ENCODE peak calls at places on chromosomes 1 and 21, in four cellular contexts. U is transverse colon, M is ovary, H is IMR-90. Y is an unnamed sample.

GRCh38 chr1:113370868-113371267 is 19.4 kb upstream of the MAGI3 start:
- DNase-seq in U (no peak), M (no peak), H (no peak), Y (no peak)

GRCh38 chr1:30083800-30084464 is 639.5 kb downstream of the MATN1 start:
- DNase-seq in U (no peak), M (no peak), H (peak), Y (no peak)

GRCh38 chr1:160244209-160244608 is 18.1 kb downstream of the DCAF8 start:
- DNase-seq in U (no peak), M (no peak), H (no peak), Y (no peak)

GRCh38 chr1:55632058-55632457 is 416.9 kb upstream of the USP24 start:
- DNase-seq in U (no peak), M (no peak), H (peak), Y (no peak)

GRCh38 chr1:247681288-247681897 is 1.9 kb upstream of the OR13G1 start:
- DNase-seq in U (peak), M (no peak), H (peak), Y (no peak)

GRCh38 chr1:24226754-24227153 is 39.7 kb upstream of the IFNLR1 start:
- DNase-seq in U (no peak), M (no peak), H (no peak), Y (no peak)

GRCh38 chr1:58884706-58885661 is 101.1 kb upstream of the JUN start:
- DNase-seq in U (peak), M (no peak), H (no peak), Y (no peak)

GRCh38 chr1:14479865-14480264 is 118.6 kb upstream of the KAZN start:
- DNase-seq in U (no peak), M (no peak), H (no peak), Y (no peak)

GRCh38 chr21:42923553-42924432 is 1.6 kb downstream of the ERVH48-1 start:
- DNase-seq in U (peak), M (peak), H (peak), Y (no peak)

GRCh38 chr21:44013380-44014088 is 1.4 kb downstream of the TRAPPC10 start:
- DNase-seq in U (peak), M (no peak), H (peak), Y (no peak)

GRCh38 chr1:31154632-31155215 is 85.0 kb downstream of the NKAIN1 start:
- DNase-seq in U (peak), M (peak), H (peak), Y (peak)

GRCh38 chr1:113949007-113949406 is 19.9 kb downstream of the HIPK1 start:
- DNase-seq in U (no peak), M (no peak), H (no peak), Y (no peak)

GRCh38 chr1:8477199-8477982 is 159.5 kb downstream of the SLC45A1 start:
- DNase-seq in U (no peak), M (no peak), H (peak), Y (no peak)

GRCh38 chr1:165114022-165114888 is 242.3 kb downstream of the LMX1A start:
- DNase-seq in U (peak), M (no peak), H (peak), Y (no peak)

GRCh38 chr1:83747853-83748482 is 251.0 kb downstream of the TTLL7 start:
- DNase-seq in U (no peak), M (no peak), H (no peak), Y (no peak)

GRCh38 chr1:17765444-17766411 is 10.6 kb downstream of the ACTL8 start:
- DNase-seq in U (no peak), M (no peak), H (peak), Y (peak)

GRCh38 chr1:236394905-236395779 is 1.1 kb downstream of the EDARADD start:
- DNase-seq in U (peak), M (peak), H (no peak), Y (peak)

GRCh38 chr1:245561659-245562234 is 407.0 kb downstream of the KIF26B start:
- DNase-seq in U (no peak), M (no peak), H (no peak), Y (no peak)

GRCh38 chr1:8860738-8861516 is 17.6 kb downstream of the ENO1 start:
- DNase-seq in U (no peak), M (no peak), H (no peak), Y (no peak)

GRCh38 chr1:86195281-86195680 is 38.7 kb upstream of the COL24A1 start:
- DNase-seq in U (no peak), M (no peak), H (no peak), Y (no peak)

GRCh38 chr1:41366428-41367101 is 5.3 kb downstream of the FOXO6 start:
- DNase-seq in U (no peak), M (peak), H (no peak), Y (no peak)

GRCh38 chr1:81554534-81554933 is 246.2 kb upstream of the ADGRL2 start:
- DNase-seq in U (no peak), M (no peak), H (no peak), Y (no peak)

GRCh38 chr1:10794724-10795304 is 1.6 kb downstream of the CASZ1 start:
- DNase-seq in U (no peak), M (no peak), H (no peak), Y (peak)

GRCh38 chr1:47416319-47417128 is 439 bp downstream of the FOXE3 start:
- DNase-seq in U (no peak), M (no peak), H (no peak), Y (no peak)

GRCh38 chr1:143691400-143691891 is 280.3 kb downstream of the FAM72C start:
- DNase-seq in U (no peak), M (no peak), H (peak), Y (no peak)

GRCh38 chr1:186982116-186982515 is 153.4 kb downstream of the PLA2G4A start:
- DNase-seq in U (no peak), M (no peak), H (no peak), Y (no peak)

GRCh38 chr1:108881369-108881768 is 4.6 kb downstream of the GPSM2 start:
- DNase-seq in U (no peak), M (no peak), H (peak), Y (no peak)

GRCh38 chr1:218985424-218985823 is 188.3 kb upstream of the LYPLAL1 start:
- DNase-seq in U (no peak), M (no peak), H (no peak), Y (no peak)

GRCh38 chr1:151327903-151328674 is 873 bp upstream of the PI4KB start:
- DNase-seq in U (peak), M (peak), H (no peak), Y (peak)

GRCh38 chr1:77219166-77219887 is at the start of gene PIGK:
- DNase-seq in U (peak), M (peak), H (peak), Y (peak)

GRCh38 chr1:164999135-164999534 is 357.4 kb downstream of the LMX1A start:
- DNase-seq in U (no peak), M (no peak), H (no peak), Y (no peak)

GRCh38 chr1:7062346-7063061 is 277.2 kb downstream of the CAMTA1 start:
- DNase-seq in U (no peak), M (no peak), H (no peak), Y (no peak)

GRCh38 chr1:154326546-154327465 is 1.5 kb downstream of the ATP8B2 start:
- DNase-seq in U (no peak), M (peak), H (peak), Y (peak)

GRCh38 chr21:45294509-45295291 is 7.0 kb upstream of the POFUT2 start:
- DNase-seq in U (peak), M (peak), H (peak), Y (peak)

GRCh38 chr1:172838681-172839313 is 179.9 kb downstream of the FASLG start:
- DNase-seq in U (no peak), M (no peak), H (no peak), Y (no peak)

GRCh38 chr21:15062566-15062965 is 2.2 kb downstream of the NRIP1 start:
- DNase-seq in U (no peak), M (no peak), H (no peak), Y (no peak)
- H3K4me3 ChIP-seq in U (peak), M (peak), H (peak), Y (no peak)

DNA sequence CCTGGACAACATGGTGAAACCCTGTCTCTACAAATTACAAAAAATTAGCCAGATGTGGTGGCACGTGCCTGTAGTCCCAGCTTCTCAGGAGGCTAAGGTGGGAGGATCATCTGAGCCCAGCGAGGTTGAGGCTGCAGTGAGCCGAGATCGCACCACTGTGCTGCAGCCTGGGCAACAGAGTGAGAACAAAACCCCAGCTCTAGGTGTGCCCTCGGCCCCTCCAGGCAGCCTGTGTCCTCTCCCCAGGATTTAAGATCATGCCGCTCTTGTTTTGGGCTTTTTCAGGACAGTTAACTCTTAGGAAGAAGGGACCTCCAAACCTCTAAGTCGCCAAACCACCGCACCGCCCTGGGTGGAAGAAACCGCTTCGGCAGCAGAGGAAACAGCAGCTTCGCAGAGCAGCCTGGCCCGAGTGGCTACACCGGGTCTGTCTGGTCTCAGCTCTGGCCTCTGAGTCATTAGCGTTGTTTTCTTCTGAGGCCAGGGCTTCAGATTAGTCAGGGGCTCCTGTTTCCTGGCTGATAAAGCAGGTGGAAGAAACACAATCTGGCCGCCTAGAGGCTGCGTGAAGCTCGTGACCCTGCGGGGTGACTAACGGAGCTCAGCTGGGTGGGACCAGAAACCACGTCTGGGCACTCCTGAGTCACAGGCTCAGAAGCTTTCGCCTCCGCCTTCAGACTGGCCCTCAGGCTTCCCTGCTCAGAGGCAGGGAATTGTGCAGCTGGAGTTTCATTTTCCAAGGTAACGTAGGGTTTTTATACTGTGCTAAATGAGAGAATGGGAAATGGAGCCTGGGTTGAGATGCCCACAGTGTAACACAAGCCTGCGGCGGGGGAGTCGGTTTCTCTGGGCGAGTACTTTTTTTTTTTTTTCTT is 44.7 kb downstream of the CHAF1B start:
- DNase-seq in U (peak), M (peak), H (peak), Y (peak)
- TF ChIP-seq POLR2A in U (peak), M (peak), H (peak), Y (peak)

GRCh38 chr1:210250665-210250997 is 18.0 kb downstream of the SERTAD4 start:
- DNase-seq in U (peak), M (no peak), H (no peak), Y (peak)
- H3K4me3 ChIP-seq in U (no peak), M (peak), H (no peak), Y (peak)

GRCh38 chr1:15939181-15940109 is 36.5 kb downstream of the ZBTB17 start:
- DNase-seq in U (peak), M (no peak), H (peak), Y (no peak)
- TF ChIP-seq POLR2A in U (no peak), M (no peak), H (peak), Y (no peak)

GRCh38 chr1:38891753-38892152 is 10.4 kb upstream of the GJA9 start:
- DNase-seq in U (no peak), M (no peak), H (peak), Y (no peak)

GRCh38 chr1:38892976-38893375 is 11.6 kb upstream of the GJA9 start:
- DNase-seq in U (no peak), M (no peak), H (no peak), Y (no peak)

GRCh38 chr1:38885092-38885491 is 3.7 kb upstream of the GJA9 start:
- DNase-seq in U (no peak), M (no peak), H (no peak), Y (no peak)

GRCh38 chr1:38888423-38889333 is 7.3 kb upstream of the GJA9 start:
- DNase-seq in U (no peak), M (no peak), H (no peak), Y (no peak)

GRCh38 chr1:38889589-38889988 is 8.2 kb upstream of the GJA9 start:
- DNase-seq in U (no peak), M (no peak), H (no peak), Y (no peak)
- H3K4me3 ChIP-seq in U (no peak), M (no peak), H (no peak), Y (no peak)

DNA sequence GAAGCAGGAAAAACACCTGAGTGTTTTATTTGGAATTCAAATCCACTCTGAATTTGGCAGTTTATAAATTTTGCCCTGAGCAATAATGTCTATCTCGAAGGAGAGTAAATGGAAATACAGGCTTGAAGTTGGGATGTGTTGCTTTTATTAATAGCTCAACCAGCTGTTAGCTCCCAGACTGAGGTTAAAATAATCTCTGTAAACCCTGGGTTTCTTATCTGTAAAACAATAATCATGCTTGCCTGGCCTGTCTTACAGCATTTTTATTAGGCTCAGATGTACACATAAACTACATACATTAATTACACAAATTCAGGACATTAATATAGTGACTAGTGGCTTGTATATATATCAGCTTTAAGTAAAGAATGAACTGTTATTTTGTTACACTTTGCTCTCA is 148.5 kb downstream of the GALNT2 start:
- DNase-seq in U (no peak), M (no peak), H (no peak), Y (no peak)
- TF ChIP-seq POLR2A in U (no peak), M (no peak), H (no peak), Y (no peak)

GRCh38 chr1:198657550-198658064 is 18.8 kb downstream of the PTPRC start:
- DNase-seq in U (no peak), M (no peak), H (peak), Y (no peak)
- H3K4me3 ChIP-seq in U (no peak), M (no peak), H (no peak), Y (no peak)

DNA sequence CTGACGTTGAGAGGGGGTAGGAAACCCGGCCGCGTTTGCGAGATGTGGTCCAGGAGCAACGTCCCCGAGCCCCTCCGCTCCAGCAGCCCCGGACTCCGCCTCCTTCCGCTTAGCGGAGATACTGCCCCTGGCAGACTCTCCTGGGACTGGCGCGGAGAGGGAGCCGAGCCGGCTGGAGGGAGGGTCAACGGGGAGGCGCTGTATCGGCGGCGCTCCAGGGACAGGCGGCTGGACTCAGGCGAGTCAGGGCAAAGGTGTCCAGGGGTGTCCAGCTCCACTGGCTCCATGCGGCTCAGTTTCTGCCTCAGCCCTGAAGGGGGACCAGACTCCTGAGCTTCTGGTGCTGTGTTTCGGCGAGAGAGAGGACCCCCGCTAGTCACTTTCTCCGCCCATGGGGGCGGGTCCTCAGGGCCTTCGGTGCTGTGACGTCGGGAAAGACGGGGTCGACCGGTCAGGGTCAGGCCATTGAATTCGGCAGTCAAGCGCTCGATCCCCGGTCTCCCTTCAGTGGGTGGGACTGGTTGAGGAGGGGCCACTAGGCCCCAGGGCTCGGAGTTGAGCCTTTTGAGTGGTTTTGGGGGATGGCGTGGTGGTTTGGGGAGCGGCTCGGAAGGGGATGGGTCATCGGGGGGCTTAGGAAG is 2.8 kb upstream of the LIX1L start:
- DNase-seq in U (peak), M (peak), H (peak), Y (peak)
- TF ChIP-seq POLR2A in U (peak), M (peak), H (peak), Y (no peak)

GRCh38 chr1:60832372-60832771 is 250.0 kb upstream of the NFIA start:
- DNase-seq in U (no peak), M (no peak), H (no peak), Y (no peak)
- H3K4me3 ChIP-seq in U (no peak), M (no peak), H (no peak), Y (no peak)

Y was measured in heart left ventricle.